ENCODE peak calls at places on chromosomes 3 and 15, in eight cellular contexts. J, E, D, Z, L, Q, C and H are unnamed samples.

GRCh38 chr3:28347374-28348285 is 891 bp upstream of the ZCWPW2 start:
- DNase-seq in J (no peak), E (peak; percentile 2), D (peak; percentile 89), C (no peak), Q (no peak), L (no peak), Z (no peak), H (peak; percentile 16)

GRCh38 chr3:7095116-7095515 is 234.2 kb downstream of the GRM7 start:
- DNase-seq in J (no peak), E (no peak), C (no peak), D (no peak), Z (peak; percentile 39), L (no peak), Q (no peak), H (peak; percentile 59)

GRCh38 chr15:31799711-31800321 is 230.5 kb upstream of the CHRNA7 start:
- DNase-seq in J (no peak), Z (no peak), E (no peak), C (no peak), D (no peak), L (no peak), Q (no peak), H (peak; percentile 11)

GRCh38 chr3:157087398-157088132 is 72.4 kb downstream of the CCNL1 start:
- DNase-seq in J (no peak), C (no peak), E (no peak), Q (no peak), L (no peak), D (peak; percentile 57), Z (no peak), H (peak; percentile 94)

GRCh38 chr3:45841380-45841700 is 579 bp downstream of the LZTFL1 start:
- DNase-seq in Z (no peak), D (peak; percentile 8), J (no peak), Q (no peak), L (no peak), E (no peak), C (no peak), H (peak; percentile 37)

GRCh38 chr3:43995078-43995928 is 246.4 kb upstream of the TOPAZ1 start:
- DNase-seq in D (no peak), L (no peak), E (peak; percentile 83), C (no peak), Q (no peak), Z (no peak), J (no peak), H (peak; percentile 64)

GRCh38 chr3:139764936-139765335 is 87.2 kb upstream of the NMNAT3 start:
- DNase-seq in L (no peak), D (peak; percentile 39), J (no peak), Z (peak; percentile 97), C (no peak), Q (no peak), E (no peak), H (peak; percentile 98)

GRCh38 chr3:141321109-141321497 is 47.2 kb upstream of the ZBTB38 start:
- DNase-seq in Z (no peak), Q (no peak), E (no peak), J (no peak), C (no peak), D (peak; percentile 45), L (no peak), H (peak; percentile 72)

GRCh38 chr15:80823120-80823519 is 44.0 kb downstream of the CEMIP start:
- DNase-seq in J (no peak), E (no peak), C (no peak), Q (no peak), D (no peak), Z (no peak), L (no peak), H (no peak)

GRCh38 chr3:105780114-105780513 is 88.7 kb downstream of the CBLB start:
- DNase-seq in L (no peak), E (no peak), Z (no peak), C (no peak), J (no peak), Q (no peak), D (peak; percentile 75), H (no peak)

GRCh38 chr15:69410290-69410874 is 3.8 kb upstream of the KIF23 start:
- DNase-seq in J (no peak), E (peak; percentile 59), Q (no peak), C (no peak), Z (no peak), D (peak; percentile 26), L (no peak), H (peak; percentile 83)

GRCh38 chr3:161851941-161852566 is 355.4 kb downstream of the OTOL1 start:
- DNase-seq in L (no peak), D (peak; percentile 68), C (no peak), E (peak; percentile 11), Z (no peak), Q (no peak), J (no peak), H (peak; percentile 48)

GRCh38 chr3:72487078-72487765 is 361.0 kb downstream of the SHQ1 start:
- DNase-seq in Q (no peak), L (no peak), J (no peak), E (peak; percentile 24), Z (peak; percentile 79), C (no peak), D (peak; percentile 82), H (peak; percentile 94)

GRCh38 chr3:105883798-105884377 is 15.1 kb upstream of the CBLB start:
- DNase-seq in Q (no peak), Z (no peak), D (no peak), C (no peak), L (no peak), J (no peak), E (no peak), H (no peak)